ENCODE peak calls at places on chromosomes 1 and 21, in four cellular contexts. I, M, V and Q are unnamed samples.

GRCh38 chr1:189185077-189185476 is 1292.6 kb downstream of the BRINP3 start:
- DNase-seq in I (no peak), M (no peak), V (no peak), Q (no peak)

GRCh38 chr1:10475510-10475909 is 760 bp downstream of the PEX14 start:
- DNase-seq in I (no peak), M (no peak), V (no peak), Q (peak; percentile 40)

GRCh38 chr1:145705634-145706033 is 1.5 kb downstream of the PDZK1 start:
- DNase-seq in I (no peak), M (no peak), V (no peak), Q (no peak)

GRCh38 chr1:70497152-70497551 is 86.1 kb downstream of the CTH start:
- DNase-seq in I (no peak), M (no peak), V (no peak), Q (no peak)

GRCh38 chr21:26041441-26042180 is 129.0 kb downstream of the APP start:
- DNase-seq in I (no peak), M (no peak), V (no peak), Q (no peak)

GRCh38 chr21:45887788-45888187 is 93.8 kb upstream of the COL6A1 start:
- DNase-seq in I (no peak), M (no peak), V (no peak), Q (no peak)

GRCh38 chr1:203177471-203178039 is 1.9 kb upstream of the MYBPH start:
- DNase-seq in I (no peak), M (no peak), V (peak; percentile 8), Q (no peak)

GRCh38 chr1:226881515-226882185 is 11.2 kb downstream of the PSEN2 start:
- DNase-seq in I (no peak), M (no peak), V (no peak), Q (no peak)

GRCh38 chr1:219174672-219175564 is 1.2 kb downstream of the LYPLAL1 start:
- DNase-seq in I (peak; percentile 49), M (no peak), V (no peak), Q (peak; percentile 45)

GRCh38 chr21:40759061-40759460 is 87.9 kb downstream of the DSCAM start:
- DNase-seq in I (no peak), M (no peak), V (no peak), Q (no peak)

GRCh38 chr1:89089962-89090361 is 25.0 kb upstream of the GBP1 start:
- DNase-seq in I (no peak), M (no peak), V (no peak), Q (no peak)

GRCh38 chr21:33261635-33262034 is 4.5 kb upstream of the IL10RB start:
- DNase-seq in I (no peak), M (no peak), V (no peak), Q (no peak)

GRCh38 chr1:24643362-24644346 is 552 bp downstream of the SRRM1 start:
- DNase-seq in I (no peak), M (no peak), V (no peak), Q (peak; percentile 67)

GRCh38 chr1:93502561-93502960 is 54.6 kb downstream of the FNBP1L start:
- DNase-seq in I (no peak), M (no peak), V (no peak), Q (no peak)

GRCh38 chr1:83547903-83548302 is 451.0 kb downstream of the TTLL7 start:
- DNase-seq in I (no peak), M (no peak), V (no peak), Q (no peak)

GRCh38 chr21:33543505-33544129 is 779 bp downstream of the SON start:
- DNase-seq in I (no peak), M (no peak), V (no peak), Q (peak; percentile 90)

GRCh38 chr1:221511797-221512196 is 230.1 kb downstream of the DUSP10 start:
- DNase-seq in I (no peak), M (no peak), V (no peak), Q (no peak)

GRCh38 chr21:46145159-46145839 is 10.1 kb downstream of the FTCD start:
- DNase-seq in I (no peak), M (no peak), V (no peak), Q (no peak)

GRCh38 chr1:193700710-193701355 is 514.4 kb upstream of the B3GALT2 start:
- DNase-seq in I (no peak), M (no peak), V (peak; percentile 56), Q (no peak)

GRCh38 chr1:47432071-47433036 is 5.5 kb upstream of the FOXD2 start:
- DNase-seq in I (peak; percentile 39), M (peak; percentile 58), V (no peak), Q (peak; percentile 86)

GRCh38 chr1:56525463-56526155 is 53.8 kb downstream of the PLPP3 start:
- DNase-seq in I (no peak), M (no peak), V (no peak), Q (no peak)

GRCh38 chr1:20469406-20470076 is 16.5 kb downstream of the CAMK2N1 start:
- DNase-seq in I (peak; percentile 49), M (no peak), V (no peak), Q (no peak)

GRCh38 chr1:30465096-30465495 is 258.3 kb downstream of the MATN1 start:
- DNase-seq in I (no peak), M (no peak), V (no peak), Q (no peak)

GRCh38 chr1:162310337-162310736 is 66.3 kb downstream of the SPATA46 start:
- DNase-seq in I (no peak), M (no peak), V (no peak), Q (no peak)

GRCh38 chr1:27941671-27942540 is 7.1 kb downstream of the SMPDL3B start:
- DNase-seq in I (no peak), M (no peak), V (no peak), Q (no peak)

GRCh38 chr21:33682992-33683627 is 40.8 kb downstream of the ITSN1 start:
- DNase-seq in I (peak; percentile 56), M (peak; percentile 5), V (peak; percentile 90), Q (no peak)

GRCh38 chr1:172960019-172960418 is 90.7 kb downstream of the TNFSF18 start:
- DNase-seq in I (no peak), M (no peak), V (no peak), Q (no peak)

GRCh38 chr1:240701412-240701811 is 89.5 kb upstream of the GREM2 start:
- DNase-seq in I (no peak), M (no peak), V (no peak), Q (no peak)

GRCh38 chr1:220371324-220371723 is 99.1 kb upstream of the RAB3GAP2 start:
- DNase-seq in I (no peak), M (no peak), V (peak; percentile 10), Q (peak; percentile 20)

GRCh38 chr1:11918779-11919519 is 7.3 kb downstream of the KIAA2013 start:
- DNase-seq in I (no peak), M (no peak), V (no peak), Q (no peak)

GRCh38 chr1:116402333-116402732 is 29.3 kb downstream of the ATP1A1 start:
- DNase-seq in I (no peak), M (no peak), V (no peak), Q (no peak)

GRCh38 chr1:56589369-56589768 is 10.0 kb upstream of the PLPP3 start:
- DNase-seq in I (no peak), M (no peak), V (no peak), Q (no peak)

GRCh38 chr1:204263240-204263848 is 49.6 kb upstream of the GOLT1A start:
- DNase-seq in I (no peak), M (no peak), V (no peak), Q (no peak)

GRCh38 chr1:215160351-215160750 is 77.8 kb downstream of the KCNK2 start:
- DNase-seq in I (no peak), M (no peak), V (no peak), Q (no peak)

GRCh38 chr1:200346744-200347143 is 63.1 kb downstream of the ZNF281 start:
- DNase-seq in I (no peak), M (no peak), V (no peak), Q (no peak)

GRCh38 chr1:1664941-1665814 is 6.4 kb upstream of the CDK11B start:
- DNase-seq in I (no peak), M (no peak), V (no peak), Q (no peak)

GRCh38 chr1:47708658-47709301 is 270.9 kb downstream of the FOXD2 start:
- DNase-seq in I (no peak), M (no peak), V (no peak), Q (no peak)

GRCh38 chr1:43062527-43063080 is 103.9 kb upstream of the SLC2A1 start:
- DNase-seq in I (no peak), M (no peak), V (no peak), Q (no peak)

GRCh38 chr21:17869115-17869514 is 50.0 kb upstream of the C21orf91 start:
- DNase-seq in I (no peak), M (no peak), V (no peak), Q (no peak)

DNA sequence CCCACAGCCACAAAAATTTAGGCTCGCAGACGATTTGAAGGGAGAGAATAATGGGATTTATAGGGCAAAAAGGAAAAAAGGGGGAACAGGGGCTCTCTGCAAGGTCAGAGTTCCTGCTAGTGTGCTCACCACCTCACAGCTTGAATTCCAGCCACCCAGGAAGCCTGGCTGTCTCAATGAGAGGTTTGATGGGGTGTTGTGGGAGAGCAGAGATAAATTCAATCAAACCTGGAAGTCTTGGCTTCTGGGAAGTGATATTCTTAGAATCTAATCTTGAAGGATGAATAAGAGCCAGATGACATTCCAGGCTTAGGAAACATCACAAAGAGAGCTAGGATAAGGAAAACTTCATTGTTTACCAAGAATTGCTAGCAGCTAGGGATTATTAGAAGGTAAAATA is 47.4 kb upstream of the C21orf91 start:
- DNase-seq in I (no peak), M (no peak), V (no peak), Q (no peak)
- TF ChIP-seq SP1 in I (no peak), M (no peak), V (no peak), Q (no peak)

GRCh38 chr1:63318255-63319068 is 3.9 kb upstream of the FOXD3 start:
- DNase-seq in I (no peak), M (no peak), V (no peak), Q (no peak)

GRCh38 chr1:63317814-63318156 is 4.6 kb upstream of the FOXD3 start:
- DNase-seq in I (no peak), M (no peak), V (no peak), Q (no peak)

GRCh38 chr1:63319069-63320023 is 3.0 kb upstream of the FOXD3 start:
- DNase-seq in I (no peak), M (no peak), V (no peak), Q (no peak)

GRCh38 chr1:63316540-63316939 is 5.8 kb upstream of the FOXD3 start:
- DNase-seq in I (no peak), M (no peak), V (no peak), Q (no peak)

GRCh38 chr1:63317007-63317813 is 5.2 kb upstream of the FOXD3 start:
- DNase-seq in I (peak; percentile 41), M (no peak), V (peak; percentile 78), Q (peak; percentile 87)
- TF ChIP-seq FOSL1 in I (no peak), M (peak; percentile 53), V (no peak), Q (peak; percentile 19)

GRCh38 chr1:8423134-8423701 is 105.3 kb downstream of the SLC45A1 start:
- DNase-seq in I (no peak), M (no peak), V (no peak), Q (no peak)
- TF ChIP-seq SP1 in I (no peak), M (no peak), V (no peak), Q (no peak)

GRCh38 chr1:45348966-45349677 is 8.9 kb upstream of the MUTYH start:
- DNase-seq in I (no peak), M (no peak), V (no peak), Q (no peak)
- TF ChIP-seq FOSL1 in I (no peak), M (no peak), V (no peak), Q (no peak)